ENCODE peak calls at places on chromosome 18, in five cellular contexts. T is AG04450, O is OCI-LY7, V is stomach, F is left ventricle myocardium inferior. A is an unnamed sample.

GRCh38 chr18:35063875-35064274 is 22.7 kb downstream of the MAPRE2 start:
- DNase-seq in O (no peak), F (no peak), T (no peak), V (no peak), A (no peak)

GRCh38 chr18:48539406-48540328 is 836 bp downstream of the CTIF start:
- DNase-seq in O (no peak), F (peak), V (peak), T (no peak), A (peak)

GRCh38 chr18:45621068-45621511 is 5.8 kb downstream of the SLC14A2 start:
- DNase-seq in T (no peak), O (peak), V (no peak), F (no peak), A (peak)

GRCh38 chr18:69689081-69689759 is 258.5 kb downstream of the CD226 start:
- DNase-seq in F (no peak), O (no peak), V (no peak), T (no peak), A (no peak)

GRCh38 chr18:54112356-54112755 is 112.1 kb downstream of the MBD2 start:
- DNase-seq in F (no peak), T (no peak), O (no peak), V (no peak), A (no peak)

GRCh38 chr18:10353791-10354190 is 100.6 kb upstream of the APCDD1 start:
- DNase-seq in O (no peak), T (peak), F (no peak), V (no peak), A (no peak)

GRCh38 chr18:13036622-13037320 is 45.6 kb downstream of the CEP192 start:
- DNase-seq in V (no peak), O (no peak), F (no peak), T (no peak), A (no peak)

GRCh38 chr18:76447268-76447890 is 47.7 kb downstream of the ZNF516 start:
- DNase-seq in F (no peak), O (no peak), V (no peak), T (no peak), A (no peak)

GRCh38 chr18:39843546-39843945 is 2111.5 kb upstream of the PIK3C3 start:
- DNase-seq in O (no peak), V (no peak), F (no peak), T (no peak), A (no peak)

GRCh38 chr18:35376393-35376741 is 770 bp downstream of the ZNF396 start:
- DNase-seq in O (no peak), F (peak), V (peak), T (no peak), A (peak)

GRCh38 chr18:25759111-25759510 is 331.3 kb downstream of the SS18 start:
- DNase-seq in O (no peak), F (no peak), V (no peak), T (no peak), A (no peak)

GRCh38 chr18:5746844-5747243 is 148.5 kb downstream of the TMEM200C start:
- DNase-seq in F (no peak), O (no peak), T (no peak), V (no peak), A (no peak)

GRCh38 chr18:76621184-76621583 is 126.1 kb upstream of the ZNF516 start:
- DNase-seq in V (no peak), O (no peak), T (no peak), F (no peak), A (no peak)

GRCh38 chr18:64409511-64409910 is 260.6 kb upstream of the LINC00305 start:
- DNase-seq in O (peak), T (no peak), V (no peak), F (no peak), A (no peak)

GRCh38 chr18:33596178-33596854 is 18.3 kb downstream of the ASXL3 start:
- DNase-seq in T (no peak), O (no peak), V (no peak), F (no peak), A (no peak)

GRCh38 chr18:48140738-48141137 is 210.3 kb upstream of the SMAD2 start:
- DNase-seq in F (no peak), V (no peak), T (no peak), O (no peak), A (no peak)

GRCh38 chr18:23547806-23548205 is 38.5 kb downstream of the NPC1 start:
- DNase-seq in V (no peak), O (no peak), T (no peak), F (no peak), A (no peak)

GRCh38 chr18:23588836-23589560 is 2.7 kb upstream of the NPC1 start:
- DNase-seq in V (no peak), O (no peak), F (no peak), T (no peak), A (no peak)

GRCh38 chr18:9905401-9905922 is 8.4 kb upstream of the VAPA start:
- DNase-seq in T (no peak), F (no peak), O (no peak), V (no peak), A (no peak)

GRCh38 chr18:14974088-14974487 is 226.1 kb downstream of the ANKRD30B start:
- DNase-seq in F (no peak), O (no peak), V (no peak), T (no peak), A (no peak)

GRCh38 chr18:14962626-14963025 is 214.7 kb downstream of the ANKRD30B start:
- DNase-seq in F (no peak), V (no peak), O (no peak), T (no peak), A (no peak)

DNA sequence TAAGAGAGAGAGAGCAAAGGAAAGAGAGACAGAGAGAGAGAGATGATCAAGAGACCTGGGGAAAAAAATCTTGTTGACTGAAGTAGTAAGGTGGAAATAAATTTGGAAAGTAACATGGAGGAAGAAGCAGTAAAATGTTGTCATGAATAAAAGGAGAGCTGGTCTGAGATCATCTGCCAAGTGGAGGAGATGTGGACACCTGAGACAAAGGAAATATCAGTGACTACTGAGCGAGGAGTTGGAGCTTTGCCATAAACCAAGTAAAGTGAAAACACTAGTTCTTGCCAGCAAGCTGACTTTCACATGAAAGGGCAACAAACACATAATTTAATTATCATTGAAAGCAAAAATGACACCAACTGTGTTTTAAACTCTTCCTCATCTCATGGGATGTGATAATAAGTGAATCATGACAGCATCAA is 49.0 kb upstream of the DSG1 start:
- DNase-seq in T (no peak), F (no peak), V (no peak), O (no peak), A (no peak)
- H3K4me3 ChIP-seq in T (no peak), F (no peak), V (no peak), O (no peak), A (no peak)

DNA sequence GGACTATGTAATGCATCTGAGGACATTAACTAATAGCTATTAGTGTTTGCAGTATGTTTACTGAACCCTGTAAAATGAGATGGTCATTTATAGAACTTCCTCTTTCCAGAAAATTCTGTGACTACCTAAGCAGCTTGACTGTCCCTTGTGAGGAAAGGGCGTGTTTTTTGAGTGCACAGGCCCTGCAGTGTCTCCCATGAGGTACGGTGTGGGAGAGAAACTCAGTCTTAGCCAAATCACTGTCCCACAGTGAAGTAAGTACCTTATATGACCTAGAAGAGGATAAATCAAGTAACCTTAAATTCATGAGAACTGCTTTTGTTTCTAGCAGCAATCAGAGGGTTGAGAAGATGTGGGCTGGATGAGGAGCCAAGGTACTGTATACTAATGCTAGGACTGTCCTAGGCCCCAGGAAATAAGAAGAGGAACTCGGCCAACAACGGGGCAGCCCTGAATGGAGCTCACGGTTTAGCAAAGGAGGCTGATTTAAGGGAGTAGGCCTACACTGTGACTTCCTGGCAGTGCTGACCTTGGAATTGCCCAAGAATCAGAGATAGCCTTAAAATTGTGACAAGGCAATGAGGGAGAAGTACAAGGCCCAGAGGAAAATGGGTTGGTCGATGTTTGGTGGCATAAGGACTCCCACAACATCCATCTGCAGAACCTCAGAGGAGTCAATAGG is 103.5 kb upstream of the CTAGE1 start:
- DNase-seq in V (no peak), O (no peak), F (no peak), T (no peak), A (no peak)
- H3K27ac ChIP-seq in V (no peak), O (no peak), F (peak), T (no peak), A (no peak)

GRCh38 chr18:62772860-62773584 is 57.7 kb downstream of the PHLPP1 start:
- DNase-seq in O (no peak), F (no peak), T (no peak), V (no peak), A (no peak)
- H3K4me3 ChIP-seq in O (no peak), F (no peak), T (no peak), V (no peak), A (no peak)

GRCh38 chr18:8615397-8616025 is 6.3 kb downstream of the RAB12 start:
- DNase-seq in V (no peak), F (no peak), T (peak), O (no peak), A (no peak)
- H3K27ac ChIP-seq in V (peak), F (peak), T (peak), O (no peak), A (no peak)

DNA sequence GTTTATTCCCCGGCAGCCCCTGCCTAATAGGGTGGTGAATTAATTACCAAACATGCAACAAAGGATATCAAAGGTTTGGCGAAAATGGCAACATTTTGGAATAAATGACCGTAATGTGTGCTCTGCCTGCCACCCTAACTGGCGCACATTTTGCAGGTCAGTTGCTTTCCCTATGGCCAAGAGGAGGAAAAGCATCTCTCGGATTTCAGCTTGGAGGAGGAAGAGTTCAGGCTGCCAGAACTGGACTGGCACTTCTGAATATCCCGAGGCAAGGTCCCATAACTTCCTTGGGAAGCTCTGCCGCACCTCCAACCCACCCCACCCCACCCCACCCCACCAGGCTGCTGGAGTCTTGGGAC is 37.1 kb downstream of the SLC25A52 start:
- DNase-seq in O (no peak), F (no peak), V (no peak), T (no peak), A (no peak)
- H3K4me3 ChIP-seq in O (no peak), F (peak), V (peak), T (no peak), A (peak)

GRCh38 chr18:49911414-49911813 is 98.1 kb upstream of the ACAA2 start:
- DNase-seq in V (no peak), F (no peak), O (no peak), T (no peak), A (no peak)

GRCh38 chr18:49915352-49915751 is 102.0 kb upstream of the ACAA2 start:
- DNase-seq in V (no peak), F (no peak), T (no peak), O (no peak), A (no peak)

GRCh38 chr18:49910019-49910418 is 96.7 kb upstream of the ACAA2 start:
- DNase-seq in T (no peak), F (no peak), O (no peak), V (no peak), A (no peak)

GRCh38 chr18:49910986-49911385 is 97.7 kb upstream of the ACAA2 start:
- DNase-seq in V (no peak), F (no peak), O (no peak), T (no peak), A (no peak)

DNA sequence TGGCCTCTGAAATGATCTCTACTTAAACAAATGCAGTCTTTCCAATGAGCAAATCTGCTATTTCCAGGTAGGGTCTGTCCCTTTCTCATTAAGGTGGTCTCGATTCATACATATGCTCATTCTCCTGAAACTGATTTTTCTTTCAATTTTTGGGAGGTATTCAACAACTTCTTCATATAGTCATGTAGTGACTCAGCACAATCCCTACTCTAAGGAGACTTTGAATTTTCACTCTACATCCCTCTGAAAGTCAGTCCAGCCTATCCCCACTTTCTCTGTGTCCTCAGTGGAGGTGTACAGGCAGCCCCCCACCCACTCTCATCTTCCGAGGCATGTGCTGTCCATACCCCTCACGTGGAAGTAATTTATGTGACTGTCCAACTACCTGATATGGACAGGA is 99.9 kb upstream of the ACAA2 start:
- DNase-seq in O (no peak), F (no peak), T (no peak), V (no peak), A (no peak)
- H3K27ac ChIP-seq in O (no peak), F (no peak), T (no peak), V (no peak), A (no peak)

GRCh38 chr18:57221084-57221483 is 74.2 kb downstream of the BOD1L2 start:
- DNase-seq in T (no peak), F (no peak), O (no peak), V (no peak), A (no peak)
- H3K4me3 ChIP-seq in T (no peak), F (no peak), O (no peak), V (no peak), A (no peak)

GRCh38 chr18:44500820-44501670 is 179.6 kb upstream of the SETBP1 start:
- DNase-seq in O (no peak), F (no peak), T (no peak), V (no peak), A (no peak)
- H3K27ac ChIP-seq in O (no peak), F (no peak), T (no peak), V (no peak), A (no peak)